ENCODE peak calls at places on chromosome 12, in four cellular contexts. One of them, this sample, is unnamed.

GRCh38 chr12:10369557-10370150 is 20.2 kb downstream of the KLRK1 start:
- ATAC-seq in activated CD4-positive, alpha-beta T cell treated with anti-CD3 and anti-CD28 coated beads for 36 hours: no peak
- ATAC-seq in GM23338: no peak
- ATAC-seq in gastroesophageal sphincter: no peak
- ATAC-seq in this sample: no peak

GRCh38 chr12:9626821-9627220 is 19.1 kb upstream of the KLRB1 start:
- ATAC-seq in activated CD4-positive, alpha-beta T cell treated with anti-CD3 and anti-CD28 coated beads for 36 hours: peak
- ATAC-seq in gastroesophageal sphincter: no peak
- ATAC-seq in GM23338: no peak
- ATAC-seq in this sample: peak

GRCh38 chr12:6934110-6934509 is 6.4 kb downstream of the ATN1 start:
- ATAC-seq in GM23338: no peak
- ATAC-seq in activated CD4-positive, alpha-beta T cell treated with anti-CD3 and anti-CD28 coated beads for 36 hours: no peak
- ATAC-seq in gastroesophageal sphincter: no peak
- ATAC-seq in this sample: no peak

GRCh38 chr12:123854918-123855317 is 92.8 kb downstream of the DNAH10 start:
- ATAC-seq in activated CD4-positive, alpha-beta T cell treated with anti-CD3 and anti-CD28 coated beads for 36 hours: no peak
- ATAC-seq in GM23338: peak
- ATAC-seq in gastroesophageal sphincter: no peak
- ATAC-seq in this sample: no peak

GRCh38 chr12:113161415-113162016 is 12.0 kb downstream of the CFAP73 start:
- ATAC-seq in activated CD4-positive, alpha-beta T cell treated with anti-CD3 and anti-CD28 coated beads for 36 hours: peak
- ATAC-seq in gastroesophageal sphincter: no peak
- ATAC-seq in GM23338: peak
- ATAC-seq in this sample: peak

GRCh38 chr12:57617942-57618341 is 6.7 kb downstream of the ARHGEF25 start:
- ATAC-seq in GM23338: no peak
- ATAC-seq in activated CD4-positive, alpha-beta T cell treated with anti-CD3 and anti-CD28 coated beads for 36 hours: no peak
- ATAC-seq in gastroesophageal sphincter: no peak
- ATAC-seq in this sample: no peak

GRCh38 chr12:46468813-46469212 is 96.2 kb upstream of the SLC38A2 start:
- ATAC-seq in gastroesophageal sphincter: no peak
- ATAC-seq in GM23338: no peak
- ATAC-seq in activated CD4-positive, alpha-beta T cell treated with anti-CD3 and anti-CD28 coated beads for 36 hours: no peak
- ATAC-seq in this sample: peak

GRCh38 chr12:131103614-131104463 is 150.1 kb downstream of the ADGRD1 start:
- ATAC-seq in gastroesophageal sphincter: no peak
- ATAC-seq in GM23338: peak
- ATAC-seq in activated CD4-positive, alpha-beta T cell treated with anti-CD3 and anti-CD28 coated beads for 36 hours: no peak
- ATAC-seq in this sample: no peak

GRCh38 chr12:11711675-11712327 is 62.3 kb downstream of the ETV6 start:
- ATAC-seq in activated CD4-positive, alpha-beta T cell treated with anti-CD3 and anti-CD28 coated beads for 36 hours: no peak
- ATAC-seq in GM23338: no peak
- ATAC-seq in gastroesophageal sphincter: peak
- ATAC-seq in this sample: no peak

GRCh38 chr12:29086325-29087271 is 62.5 kb upstream of the FAR2 start:
- ATAC-seq in gastroesophageal sphincter: no peak
- ATAC-seq in activated CD4-positive, alpha-beta T cell treated with anti-CD3 and anti-CD28 coated beads for 36 hours: no peak
- ATAC-seq in GM23338: peak
- ATAC-seq in this sample: no peak

GRCh38 chr12:19895609-19896008 is 456.3 kb downstream of the AEBP2 start:
- ATAC-seq in activated CD4-positive, alpha-beta T cell treated with anti-CD3 and anti-CD28 coated beads for 36 hours: no peak
- ATAC-seq in GM23338: no peak
- ATAC-seq in gastroesophageal sphincter: no peak
- ATAC-seq in this sample: peak

GRCh38 chr12:92136021-92136735 is 9.5 kb downstream of the BTG1 start:
- ATAC-seq in gastroesophageal sphincter: no peak
- ATAC-seq in activated CD4-positive, alpha-beta T cell treated with anti-CD3 and anti-CD28 coated beads for 36 hours: no peak
- ATAC-seq in GM23338: no peak
- ATAC-seq in this sample: no peak

GRCh38 chr12:14275886-14276285 is 89.6 kb upstream of the ATF7IP start:
- ATAC-seq in gastroesophageal sphincter: no peak
- ATAC-seq in GM23338: no peak
- ATAC-seq in activated CD4-positive, alpha-beta T cell treated with anti-CD3 and anti-CD28 coated beads for 36 hours: peak
- ATAC-seq in this sample: peak

GRCh38 chr12:108635201-108635996 is 1.7 kb upstream of the SELPLG start:
- ATAC-seq in activated CD4-positive, alpha-beta T cell treated with anti-CD3 and anti-CD28 coated beads for 36 hours: peak
- ATAC-seq in gastroesophageal sphincter: no peak
- ATAC-seq in GM23338: peak
- ATAC-seq in this sample: peak

GRCh38 chr12:45220366-45220931 is 4.6 kb downstream of the ANO6 start:
- ATAC-seq in gastroesophageal sphincter: no peak
- ATAC-seq in GM23338: no peak
- ATAC-seq in activated CD4-positive, alpha-beta T cell treated with anti-CD3 and anti-CD28 coated beads for 36 hours: no peak
- ATAC-seq in this sample: no peak

GRCh38 chr12:47121146-47121545 is 41.4 kb upstream of the AMIGO2 start:
- ATAC-seq in GM23338: no peak
- ATAC-seq in gastroesophageal sphincter: no peak
- ATAC-seq in activated CD4-positive, alpha-beta T cell treated with anti-CD3 and anti-CD28 coated beads for 36 hours: peak
- ATAC-seq in this sample: peak

GRCh38 chr12:14024589-14024988 is 43.2 kb upstream of the GRIN2B start:
- ATAC-seq in GM23338: no peak
- ATAC-seq in gastroesophageal sphincter: no peak
- ATAC-seq in activated CD4-positive, alpha-beta T cell treated with anti-CD3 and anti-CD28 coated beads for 36 hours: no peak
- ATAC-seq in this sample: no peak

GRCh38 chr12:12214635-12215131 is 52.2 kb downstream of the LRP6 start:
- ATAC-seq in gastroesophageal sphincter: no peak
- ATAC-seq in activated CD4-positive, alpha-beta T cell treated with anti-CD3 and anti-CD28 coated beads for 36 hours: no peak
- ATAC-seq in GM23338: peak
- ATAC-seq in this sample: no peak

GRCh38 chr12:120538281-120539156 is 4.4 kb downstream of the RNF10 start:
- ATAC-seq in GM23338: no peak
- ATAC-seq in activated CD4-positive, alpha-beta T cell treated with anti-CD3 and anti-CD28 coated beads for 36 hours: no peak
- ATAC-seq in gastroesophageal sphincter: peak
- ATAC-seq in this sample: no peak

GRCh38 chr12:28874758-28875157 is 274.3 kb upstream of the FAR2 start:
- ATAC-seq in activated CD4-positive, alpha-beta T cell treated with anti-CD3 and anti-CD28 coated beads for 36 hours: no peak
- ATAC-seq in GM23338: no peak
- ATAC-seq in gastroesophageal sphincter: no peak
- ATAC-seq in this sample: no peak

GRCh38 chr12:40248585-40249297 is 23.9 kb downstream of the LRRK2 start:
- ATAC-seq in GM23338: no peak
- ATAC-seq in activated CD4-positive, alpha-beta T cell treated with anti-CD3 and anti-CD28 coated beads for 36 hours: no peak
- ATAC-seq in gastroesophageal sphincter: no peak
- ATAC-seq in this sample: no peak

GRCh38 chr12:24197517-24197916 is 248.0 kb upstream of the SOX5 start:
- ATAC-seq in gastroesophageal sphincter: no peak
- ATAC-seq in activated CD4-positive, alpha-beta T cell treated with anti-CD3 and anti-CD28 coated beads for 36 hours: no peak
- ATAC-seq in GM23338: peak
- ATAC-seq in this sample: no peak

GRCh38 chr12:47740536-47741339 is 15.4 kb upstream of the ENDOU start:
- ATAC-seq in activated CD4-positive, alpha-beta T cell treated with anti-CD3 and anti-CD28 coated beads for 36 hours: no peak
- ATAC-seq in gastroesophageal sphincter: no peak
- ATAC-seq in GM23338: no peak
- ATAC-seq in this sample: no peak

GRCh38 chr12:55058082-55058481 is 38.3 kb downstream of the NEUROD4 start:
- ATAC-seq in GM23338: no peak
- ATAC-seq in gastroesophageal sphincter: no peak
- ATAC-seq in activated CD4-positive, alpha-beta T cell treated with anti-CD3 and anti-CD28 coated beads for 36 hours: no peak
- ATAC-seq in this sample: no peak

GRCh38 chr12:93163260-93164036 is 214.3 kb upstream of the NUDT4 start:
- ATAC-seq in activated CD4-positive, alpha-beta T cell treated with anti-CD3 and anti-CD28 coated beads for 36 hours: no peak
- ATAC-seq in GM23338: no peak
- ATAC-seq in gastroesophageal sphincter: peak
- ATAC-seq in this sample: no peak

GRCh38 chr12:85138833-85139232 is 102.7 kb downstream of the LRRIQ1 start:
- ATAC-seq in activated CD4-positive, alpha-beta T cell treated with anti-CD3 and anti-CD28 coated beads for 36 hours: no peak
- ATAC-seq in gastroesophageal sphincter: no peak
- ATAC-seq in GM23338: no peak
- ATAC-seq in this sample: no peak

GRCh38 chr12:6868211-6869048 is 1.1 kb downstream of the TPI1 start:
- ATAC-seq in gastroesophageal sphincter: no peak
- ATAC-seq in GM23338: no peak
- ATAC-seq in activated CD4-positive, alpha-beta T cell treated with anti-CD3 and anti-CD28 coated beads for 36 hours: peak
- ATAC-seq in this sample: peak

GRCh38 chr12:75364918-75365317 is 26.0 kb upstream of the GLIPR1L2 start:
- ATAC-seq in activated CD4-positive, alpha-beta T cell treated with anti-CD3 and anti-CD28 coated beads for 36 hours: no peak
- ATAC-seq in gastroesophageal sphincter: no peak
- ATAC-seq in GM23338: no peak
- ATAC-seq in this sample: no peak

GRCh38 chr12:2405039-2405438 is 352.3 kb downstream of the CACNA1C start:
- ATAC-seq in GM23338: no peak
- ATAC-seq in gastroesophageal sphincter: no peak
- ATAC-seq in activated CD4-positive, alpha-beta T cell treated with anti-CD3 and anti-CD28 coated beads for 36 hours: no peak
- ATAC-seq in this sample: no peak

GRCh38 chr12:110141389-110141788 is 17.2 kb downstream of the IFT81 start:
- ATAC-seq in gastroesophageal sphincter: peak
- ATAC-seq in activated CD4-positive, alpha-beta T cell treated with anti-CD3 and anti-CD28 coated beads for 36 hours: no peak
- ATAC-seq in GM23338: no peak
- ATAC-seq in this sample: no peak

This sample was measured in activated T-helper 17 cell treated with anti-CD3 and anti-CD28 coated beads, Interleukin-2, amount 50 U/mL, for 72 hours.